ENCODE peak calls at places on chromosome 10, in nine cellular contexts. O is body of pancreas, W is adrenal gland, I is stomach, A is right lobe of liver, V is vagina, Q is GM12878, K is Peyer's patch, Z is ovary. T is an unnamed sample.

GRCh38 chr10:124520553-124521428 is 59.2 kb downstream of the LHPP start:
- DNase-seq in A (no peak), Q (no peak), I (no peak), K (no peak), Z (no peak), V (no peak), W (no peak), O (no peak), T (no peak)

GRCh38 chr10:113709221-113709838 is 29.6 kb downstream of the CASP7 start:
- DNase-seq in O (no peak), Z (no peak), A (no peak), W (peak), K (no peak), V (no peak), Q (no peak), I (no peak), T (no peak)

GRCh38 chr10:8700689-8701088 is 646.2 kb downstream of the GATA3 start:
- DNase-seq in V (no peak), Z (no peak), K (no peak), A (no peak), W (no peak), O (no peak), Q (no peak), I (no peak), T (no peak)

GRCh38 chr10:86945361-86946214 is 11.8 kb downstream of the MMRN2 start:
- DNase-seq in Z (peak), W (peak), I (peak), A (no peak), K (no peak), Q (no peak), O (peak), V (peak), T (peak)

GRCh38 chr10:43201545-43202131 is 63.4 kb downstream of the CSGALNACT2 start:
- DNase-seq in K (peak), Z (no peak), I (peak), Q (no peak), O (peak), A (peak), W (peak), V (peak), T (no peak)

GRCh38 chr10:71334228-71334791 is 15.3 kb downstream of the SLC29A3 start:
- DNase-seq in A (peak), V (no peak), O (no peak), Q (no peak), K (no peak), Z (no peak), W (no peak), I (no peak), T (no peak)

GRCh38 chr10:13942030-13942429 is 355.3 kb downstream of the PRPF18 start:
- DNase-seq in K (no peak), Z (no peak), W (no peak), O (no peak), I (no peak), Q (peak), A (no peak), V (no peak), T (no peak)

GRCh38 chr10:89267056-89267455 is 15.5 kb upstream of the LIPA start:
- DNase-seq in Z (no peak), O (no peak), V (no peak), W (no peak), A (no peak), I (no peak), K (no peak), Q (no peak), T (no peak)

GRCh38 chr10:104492349-104492940 is 138.8 kb downstream of the CFAP58 start:
- DNase-seq in V (no peak), I (no peak), O (no peak), W (peak), Q (no peak), Z (no peak), A (no peak), K (no peak), T (no peak)

GRCh38 chr10:72276013-72276387 is 2.3 kb downstream of the DDIT4 start:
- DNase-seq in Z (no peak), V (no peak), K (no peak), W (peak), A (peak), I (peak), O (peak), Q (no peak), T (no peak)

GRCh38 chr10:33661580-33662269 is 327.3 kb upstream of the NRP1 start:
- DNase-seq in A (peak), W (peak), V (peak), K (peak), I (peak), O (peak), Z (peak), Q (no peak), T (peak)

GRCh38 chr10:132105302-132105995 is 39.7 kb downstream of the JAKMIP3 start:
- DNase-seq in Z (no peak), W (no peak), K (peak), A (no peak), V (peak), Q (no peak), I (peak), O (no peak), T (peak)

GRCh38 chr10:67976292-67977245 is 92.1 kb downstream of the SIRT1 start:
- DNase-seq in K (no peak), I (peak), Z (no peak), O (peak), Q (no peak), W (peak), V (no peak), A (peak), T (peak)

GRCh38 chr10:131812736-131813604 is 87.8 kb upstream of the PPP2R2D start:
- DNase-seq in Z (no peak), O (no peak), V (peak), W (no peak), Q (no peak), K (peak), I (peak), A (no peak), T (no peak)

GRCh38 chr10:28375399-28376354 is 72.8 kb upstream of the MPP7 start:
- DNase-seq in W (no peak), A (no peak), K (no peak), I (no peak), Q (no peak), O (peak), Z (no peak), V (no peak), T (no peak)

GRCh38 chr10:21141946-21142345 is 244.8 kb upstream of the NEBL start:
- DNase-seq in Z (no peak), V (no peak), K (no peak), A (no peak), Q (no peak), W (no peak), O (no peak), I (no peak), T (no peak)

GRCh38 chr10:101294109-101294508 is 59.9 kb upstream of the BTRC start:
- DNase-seq in W (no peak), V (no peak), A (no peak), Q (no peak), Z (no peak), O (no peak), K (peak), I (no peak), T (no peak)

GRCh38 chr10:23525406-23525805 is 86.5 kb downstream of the OTUD1 start:
- DNase-seq in I (no peak), A (no peak), V (no peak), O (peak), Q (no peak), W (peak), Z (no peak), K (no peak), T (no peak)

GRCh38 chr10:43361532-43362190 is 9.8 kb upstream of the FXYD4 start:
- DNase-seq in A (no peak), I (no peak), V (no peak), Z (no peak), Q (no peak), O (no peak), W (no peak), K (no peak), T (no peak)

GRCh38 chr10:68080853-68081431 is 5.9 kb upstream of the HERC4 start:
- DNase-seq in V (no peak), W (no peak), A (no peak), Q (no peak), O (no peak), I (no peak), K (no peak), Z (no peak), T (no peak)

GRCh38 chr10:32210306-32211045 is 136.5 kb downstream of the EPC1 start:
- DNase-seq in W (peak), K (no peak), Q (no peak), O (peak), Z (no peak), V (no peak), I (no peak), A (no peak), T (peak)

GRCh38 chr10:116611153-116611545 is 9.6 kb upstream of the PNLIPRP2 start:
- DNase-seq in K (peak), V (no peak), O (peak), W (no peak), A (no peak), Z (no peak), Q (no peak), I (no peak), T (no peak)

GRCh38 chr10:21526184-21526951 is 886 bp upstream of the SKIDA1 start:
- DNase-seq in I (peak), Z (peak), W (peak), A (peak), V (no peak), K (peak), O (peak), Q (no peak), T (peak)

GRCh38 chr10:11023009-11023408 is 5.3 kb downstream of the CELF2 start:
- DNase-seq in K (no peak), W (no peak), I (no peak), V (no peak), O (no peak), A (no peak), Q (peak), Z (no peak), T (no peak)

GRCh38 chr10:35409094-35409582 is 72.8 kb downstream of the CCNY start:
- DNase-seq in A (no peak), O (peak), V (no peak), K (no peak), W (peak), Q (peak), Z (no peak), I (no peak), T (no peak)

GRCh38 chr10:77837248-77837924 is 89.2 kb downstream of the DLG5 start:
- DNase-seq in K (peak), A (no peak), O (no peak), Z (no peak), Q (peak), V (no peak), W (no peak), I (peak), T (peak)

GRCh38 chr10:115772606-115773005 is 500.4 kb downstream of the GFRA1 start:
- DNase-seq in A (no peak), O (no peak), W (no peak), Z (no peak), Q (no peak), V (no peak), K (no peak), I (no peak), T (no peak)

GRCh38 chr10:84820596-84820995 is 492.2 kb downstream of the CCSER2 start:
- DNase-seq in K (no peak), I (no peak), Q (no peak), Z (no peak), W (no peak), O (no peak), A (no peak), V (no peak), T (no peak)

GRCh38 chr10:118991326-118991725 is 38.2 kb upstream of the NANOS1 start:
- DNase-seq in Z (no peak), I (no peak), Q (no peak), W (no peak), A (no peak), O (no peak), K (no peak), V (no peak), T (no peak)

GRCh38 chr10:49194212-49194920 is 6.2 kb upstream of the TMEM273 start:
- DNase-seq in A (no peak), Z (no peak), W (no peak), V (no peak), O (no peak), Q (no peak), I (no peak), K (no peak), T (no peak)

GRCh38 chr10:124217906-124218769 is 124.7 kb upstream of the CHST15 start:
- DNase-seq in O (no peak), I (no peak), V (no peak), W (no peak), Q (no peak), A (no peak), K (no peak), Z (no peak), T (no peak)

GRCh38 chr10:6917125-6917524 is 337.0 kb upstream of the PRKCQ start:
- DNase-seq in Q (no peak), A (no peak), I (no peak), K (no peak), O (no peak), W (peak), Z (no peak), V (no peak), T (peak)

GRCh38 chr10:80108576-80109239 is 23.8 kb upstream of the PLAC9 start:
- DNase-seq in Q (no peak), I (no peak), O (no peak), V (no peak), Z (no peak), K (no peak), A (no peak), W (no peak), T (no peak)

GRCh38 chr10:22619111-22619510 is 95.3 kb downstream of the PIP4K2A start:
- DNase-seq in I (no peak), W (no peak), V (no peak), Z (no peak), Q (no peak), A (no peak), O (no peak), K (no peak), T (no peak)

GRCh38 chr10:70722820-70723424 is 50.6 kb downstream of the ADAMTS14 start:
- DNase-seq in A (no peak), O (no peak), W (no peak), K (no peak), Z (no peak), Q (no peak), I (no peak), V (no peak), T (no peak)

GRCh38 chr10:3000063-3000462 is 67.3 kb upstream of the PFKP start:
- DNase-seq in Z (no peak), V (no peak), O (no peak), Q (no peak), I (no peak), W (no peak), K (no peak), A (no peak), T (no peak)

GRCh38 chr10:121696854-121697253 is 98.6 kb upstream of the FGFR2 start:
- DNase-seq in Z (no peak), I (peak), W (peak), K (no peak), V (no peak), Q (no peak), O (peak), A (no peak), T (peak)

GRCh38 chr10:101272229-101272868 is 43.1 kb upstream of the LBX1 start:
- DNase-seq in I (peak), V (no peak), W (peak), O (peak), Q (no peak), Z (peak), K (peak), A (peak), T (peak)

GRCh38 chr10:22016046-22016705 is 12.6 kb upstream of the DNAJC1 start:
- DNase-seq in V (no peak), Q (no peak), Z (no peak), A (no peak), I (no peak), K (no peak), O (no peak), W (no peak), T (no peak)

DNA sequence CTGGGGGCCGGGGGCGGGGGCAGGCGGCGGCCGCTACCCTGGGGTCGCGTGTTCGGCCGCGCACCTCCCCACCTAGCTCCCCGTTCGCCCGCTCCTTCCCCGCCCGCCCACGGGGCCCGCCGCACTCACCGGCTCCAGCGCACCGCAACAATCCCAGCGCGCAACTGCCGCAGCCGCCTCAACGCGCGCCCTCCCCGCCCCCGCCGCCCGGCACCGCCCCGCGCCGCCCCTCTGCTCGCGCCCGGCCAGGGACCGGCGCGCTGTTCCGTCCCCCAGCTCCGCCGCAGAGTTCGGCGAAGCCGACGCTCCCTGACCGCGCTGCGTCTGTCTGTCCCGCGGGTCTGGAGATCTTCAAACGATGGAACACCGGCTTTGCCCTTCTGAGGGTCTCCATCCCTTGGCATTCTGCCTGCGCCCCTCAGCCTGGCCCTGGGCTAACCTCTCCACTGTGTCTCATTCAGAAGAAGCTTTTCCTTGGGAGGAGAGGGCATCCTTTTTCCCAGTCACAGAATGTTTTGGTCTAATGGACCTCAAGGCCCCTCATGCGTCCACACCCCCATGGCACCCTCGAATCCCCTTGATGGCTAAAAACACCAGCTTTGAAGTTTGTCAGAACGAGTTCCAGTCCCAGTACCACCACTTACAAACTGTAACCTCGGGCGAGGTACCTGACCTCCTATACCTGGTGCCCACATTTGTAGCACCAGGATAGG is at the start of gene NT5C2:
- DNase-seq in K (peak), Q (no peak), I (peak), Z (peak), O (peak), V (peak), A (peak), W (peak), T (peak)
- TF ChIP-seq POLR2A in K (no peak), Q (peak), I (no peak), Z (no peak), O (no peak), V (no peak), A (no peak), W (no peak), T (no peak)

GRCh38 chr10:17820943-17821342 is 11.8 kb downstream of the MRC1 start:
- DNase-seq in V (no peak), I (no peak), K (no peak), W (no peak), O (no peak), A (no peak), Q (no peak), Z (no peak), T (no peak)
- H3K27ac ChIP-seq in V (no peak), I (no peak), K (no peak), W (no peak), O (no peak), A (no peak), Q (no peak), Z (no peak), T (no peak)

GRCh38 chr10:29849434-29849833 is 210.0 kb downstream of the JCAD start:
- DNase-seq in Q (no peak), W (no peak), O (no peak), I (no peak), V (no peak), A (no peak), K (no peak), Z (no peak), T (no peak)
- TF ChIP-seq POLR2A in Q (no peak), W (no peak), O (no peak), I (no peak), V (no peak), A (no peak), K (no peak), Z (no peak), T (no peak)

GRCh38 chr10:100019824-100020160 is 10.0 kb upstream of the DNMBP start:
- DNase-seq in O (no peak), Q (no peak), I (no peak), K (no peak), V (peak), A (no peak), Z (no peak), W (no peak), T (no peak)

GRCh38 chr10:100022403-100022802 is 12.7 kb upstream of the DNMBP start:
- DNase-seq in K (no peak), Z (no peak), W (no peak), Q (no peak), V (no peak), I (no peak), O (no peak), A (no peak), T (no peak)

GRCh38 chr10:100021322-100021721 is 11.6 kb upstream of the DNMBP start:
- DNase-seq in I (no peak), K (no peak), A (no peak), Q (peak), W (no peak), O (no peak), Z (no peak), V (no peak), T (no peak)

GRCh38 chr10:100020883-100021248 is 11.1 kb upstream of the DNMBP start:
- DNase-seq in Q (no peak), Z (no peak), I (no peak), W (no peak), V (no peak), A (no peak), K (no peak), O (no peak), T (no peak)

DNA sequence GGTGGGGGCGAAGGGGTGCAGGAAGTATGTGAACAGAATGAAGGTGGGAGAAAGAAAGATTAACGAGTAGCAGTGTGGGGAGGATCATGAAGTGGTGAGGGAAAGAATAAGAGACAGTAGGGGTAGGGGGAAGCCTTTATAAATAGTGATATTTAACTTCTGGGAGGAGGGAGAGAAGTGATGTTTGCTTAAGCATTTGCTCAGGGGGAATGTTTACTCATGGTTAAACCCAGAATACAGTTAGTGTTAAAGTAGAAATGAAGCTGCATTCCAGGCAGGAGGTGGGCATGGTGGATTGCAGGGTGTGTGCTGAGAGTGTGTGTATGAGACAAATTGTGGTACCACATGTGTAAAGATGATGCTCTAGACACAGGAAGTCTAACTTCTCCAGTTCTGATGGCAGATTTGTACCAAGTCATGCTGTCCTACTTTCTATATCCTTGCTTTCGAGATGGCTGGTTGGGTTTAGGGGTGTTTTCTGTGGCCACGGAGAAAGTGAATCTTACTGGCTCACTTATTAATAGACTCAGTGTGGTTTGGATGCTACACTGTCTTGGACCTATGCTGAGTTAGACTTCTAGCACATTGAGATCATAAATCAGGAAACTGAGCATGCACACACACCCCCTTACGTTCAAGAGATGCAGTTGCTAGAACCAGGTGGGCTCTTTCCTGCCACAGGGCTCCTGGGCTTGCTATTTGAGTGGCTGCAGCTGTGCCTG is 10.6 kb upstream of the DNMBP start:
- DNase-seq in I (no peak), Z (no peak), Q (peak), K (no peak), V (no peak), W (no peak), A (no peak), O (no peak), T (no peak)
- H3K27ac ChIP-seq in I (no peak), Z (no peak), Q (peak), K (no peak), V (no peak), W (no peak), A (no peak), O (no peak), T (no peak)

DNA sequence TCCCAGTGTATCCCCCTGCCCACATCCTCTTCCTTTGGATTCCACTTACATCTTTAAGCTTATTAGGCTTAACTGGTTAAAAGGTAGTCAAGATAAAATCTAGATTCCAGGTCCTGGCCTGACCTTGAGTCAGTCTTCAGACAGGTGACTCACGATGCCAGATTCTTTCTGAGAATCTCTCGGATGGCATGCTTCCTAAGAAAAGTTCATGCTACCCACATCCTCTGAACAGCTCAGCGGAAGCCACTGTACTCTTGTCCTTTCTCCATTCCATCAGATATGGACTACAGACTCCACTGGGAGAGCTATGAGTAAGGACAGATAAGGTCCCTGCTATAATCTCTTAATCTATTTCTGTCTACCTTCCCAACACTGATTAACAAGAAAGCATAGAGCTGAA is 43.4 kb downstream of the DNMBP start:
- DNase-seq in Z (no peak), O (no peak), A (no peak), Q (no peak), W (no peak), I (no peak), K (no peak), V (no peak), T (no peak)
- TF ChIP-seq POLR2A in Z (no peak), O (no peak), A (no peak), Q (no peak), W (no peak), I (no peak), K (no peak), V (no peak), T (no peak)